ENCODE peak calls at places on chromosome 1, in nine cellular contexts. One of them, this sample, is unnamed.

GRCh38 chr1:205488074-205488723 is 16.3 kb upstream of the CDK18 start:
- DNase-seq in effector memory CD4-positive, alpha-beta T cell: no peak
- DNase-seq in type B pancreatic cell: no peak
- DNase-seq in NCI-H510A treated with DMSO at 0.1 percent for 48 hours: peak; percentile 77
- DNase-seq in dorsolateral prefrontal cortex: no peak
- DNase-seq in fibroblast of mammary gland: peak; percentile 55
- DNase-seq in DMS53: peak; percentile 88
- DNase-seq in activated CD4-positive, alpha-beta T cell treated with anti-CD3 and anti-CD28 coated beads, Interleukin-2, amount 10 ng/mL, durations not matched to agents 7 days and 5 days: peak; percentile 54
- DNase-seq in amygdala: peak; percentile 68
- DNase-seq in this sample: peak; percentile 62

GRCh38 chr1:56502700-56503245 is 76.6 kb downstream of the PLPP3 start:
- DNase-seq in effector memory CD4-positive, alpha-beta T cell: no peak
- DNase-seq in type B pancreatic cell: peak; percentile 13
- DNase-seq in NCI-H510A treated with DMSO at 0.1 percent for 48 hours: no peak
- DNase-seq in dorsolateral prefrontal cortex: no peak
- DNase-seq in fibroblast of mammary gland: peak; percentile 80
- DNase-seq in DMS53: peak; percentile 77
- DNase-seq in activated CD4-positive, alpha-beta T cell treated with anti-CD3 and anti-CD28 coated beads, Interleukin-2, amount 10 ng/mL, durations not matched to agents 7 days and 5 days: no peak
- DNase-seq in amygdala: no peak
- DNase-seq in this sample: no peak

GRCh38 chr1:1050577-1051052 is 23.5 kb downstream of the RNF223 start:
- DNase-seq in effector memory CD4-positive, alpha-beta T cell: no peak
- DNase-seq in type B pancreatic cell: no peak
- DNase-seq in NCI-H510A treated with DMSO at 0.1 percent for 48 hours: no peak
- DNase-seq in dorsolateral prefrontal cortex: no peak
- DNase-seq in fibroblast of mammary gland: no peak
- DNase-seq in DMS53: no peak
- DNase-seq in activated CD4-positive, alpha-beta T cell treated with anti-CD3 and anti-CD28 coated beads, Interleukin-2, amount 10 ng/mL, durations not matched to agents 7 days and 5 days: no peak
- DNase-seq in amygdala: no peak
- DNase-seq in this sample: no peak

GRCh38 chr1:183685112-183685713 is 32.1 kb upstream of the APOBEC4 start:
- DNase-seq in effector memory CD4-positive, alpha-beta T cell: no peak
- DNase-seq in type B pancreatic cell: no peak
- DNase-seq in NCI-H510A treated with DMSO at 0.1 percent for 48 hours: peak; percentile 66
- DNase-seq in dorsolateral prefrontal cortex: no peak
- DNase-seq in fibroblast of mammary gland: peak; percentile 64
- DNase-seq in DMS53: peak; percentile 84
- DNase-seq in activated CD4-positive, alpha-beta T cell treated with anti-CD3 and anti-CD28 coated beads, Interleukin-2, amount 10 ng/mL, durations not matched to agents 7 days and 5 days: peak; percentile 45
- DNase-seq in amygdala: no peak
- DNase-seq in this sample: peak; percentile 28

GRCh38 chr1:161505892-161506173 is 576 bp downstream of the FCGR2A start:
- DNase-seq in effector memory CD4-positive, alpha-beta T cell: no peak
- DNase-seq in type B pancreatic cell: no peak
- DNase-seq in NCI-H510A treated with DMSO at 0.1 percent for 48 hours: no peak
- DNase-seq in dorsolateral prefrontal cortex: no peak
- DNase-seq in fibroblast of mammary gland: no peak
- DNase-seq in DMS53: no peak
- DNase-seq in activated CD4-positive, alpha-beta T cell treated with anti-CD3 and anti-CD28 coated beads, Interleukin-2, amount 10 ng/mL, durations not matched to agents 7 days and 5 days: no peak
- DNase-seq in amygdala: no peak
- DNase-seq in this sample: no peak

GRCh38 chr1:240720891-240721450 is 109.0 kb upstream of the GREM2 start:
- DNase-seq in effector memory CD4-positive, alpha-beta T cell: no peak
- DNase-seq in type B pancreatic cell: no peak
- DNase-seq in NCI-H510A treated with DMSO at 0.1 percent for 48 hours: no peak
- DNase-seq in dorsolateral prefrontal cortex: no peak
- DNase-seq in fibroblast of mammary gland: peak; percentile 63
- DNase-seq in DMS53: no peak
- DNase-seq in activated CD4-positive, alpha-beta T cell treated with anti-CD3 and anti-CD28 coated beads, Interleukin-2, amount 10 ng/mL, durations not matched to agents 7 days and 5 days: no peak
- DNase-seq in amygdala: no peak
- DNase-seq in this sample: no peak

GRCh38 chr1:20483098-20483832 is 2.7 kb downstream of the CAMK2N1 start:
- DNase-seq in effector memory CD4-positive, alpha-beta T cell: no peak
- DNase-seq in type B pancreatic cell: no peak
- DNase-seq in NCI-H510A treated with DMSO at 0.1 percent for 48 hours: peak; percentile 36
- DNase-seq in dorsolateral prefrontal cortex: no peak
- DNase-seq in fibroblast of mammary gland: no peak
- DNase-seq in DMS53: no peak
- DNase-seq in activated CD4-positive, alpha-beta T cell treated with anti-CD3 and anti-CD28 coated beads, Interleukin-2, amount 10 ng/mL, durations not matched to agents 7 days and 5 days: no peak
- DNase-seq in amygdala: no peak
- DNase-seq in this sample: no peak

GRCh38 chr1:158972841-158973240 is 36.9 kb upstream of the IFI16 start:
- DNase-seq in effector memory CD4-positive, alpha-beta T cell: no peak
- DNase-seq in type B pancreatic cell: no peak
- DNase-seq in NCI-H510A treated with DMSO at 0.1 percent for 48 hours: no peak
- DNase-seq in dorsolateral prefrontal cortex: no peak
- DNase-seq in fibroblast of mammary gland: peak; percentile 5
- DNase-seq in DMS53: peak; percentile 74
- DNase-seq in activated CD4-positive, alpha-beta T cell treated with anti-CD3 and anti-CD28 coated beads, Interleukin-2, amount 10 ng/mL, durations not matched to agents 7 days and 5 days: peak; percentile 12
- DNase-seq in amygdala: no peak
- DNase-seq in this sample: no peak

GRCh38 chr1:29736582-29737188 is 500.4 kb downstream of the PTPRU start:
- DNase-seq in effector memory CD4-positive, alpha-beta T cell: no peak
- DNase-seq in type B pancreatic cell: no peak
- DNase-seq in NCI-H510A treated with DMSO at 0.1 percent for 48 hours: no peak
- DNase-seq in dorsolateral prefrontal cortex: no peak
- DNase-seq in fibroblast of mammary gland: peak; percentile 61
- DNase-seq in DMS53: peak; percentile 21
- DNase-seq in activated CD4-positive, alpha-beta T cell treated with anti-CD3 and anti-CD28 coated beads, Interleukin-2, amount 10 ng/mL, durations not matched to agents 7 days and 5 days: peak; percentile 45
- DNase-seq in amygdala: no peak
- DNase-seq in this sample: no peak